ENCODE peak calls at places on chromosomes 4 and X, in six cellular contexts. X is lung, V is ascending aorta, G is heart right ventricle, S is tibial artery, O is adrenal gland. W is an unnamed sample.

GRCh38 chrX:49291615-49292337 is 11.7 kb upstream of the GAGE10 start:
- DNase-seq in S (peak), G (peak), X (peak), O (peak), V (no peak), W (no peak)

GRCh38 chrX:46953137-46953527 is 40.9 kb downstream of the JADE3 start:
- DNase-seq in G (no peak), V (no peak), X (no peak), O (no peak), S (no peak), W (no peak)

GRCh38 chr4:116547632-116548031 is 537.7 kb downstream of the TRAM1L1 start:
- DNase-seq in S (no peak), O (no peak), G (no peak), V (no peak), X (no peak), W (no peak)

GRCh38 chrX:13147758-13148157 is 103.3 kb upstream of the FAM9C start:
- DNase-seq in X (no peak), O (no peak), S (no peak), V (no peak), G (no peak), W (no peak)

GRCh38 chrX:115649461-115650063 is 88.6 kb downstream of the PLS3 start:
- DNase-seq in V (no peak), X (no peak), S (no peak), O (no peak), G (no peak), W (no peak)

GRCh38 chrX:140980271-140980670 is 22.1 kb upstream of the SPANXB1 start:
- DNase-seq in X (no peak), O (no peak), G (no peak), V (no peak), S (no peak), W (no peak)

GRCh38 chr4:59091376-59092142 is 1981.4 kb upstream of the IGFBP7 start:
- DNase-seq in O (no peak), G (no peak), X (no peak), V (no peak), S (peak), W (no peak)

GRCh38 chr4:54677416-54677815 is 19.7 kb downstream of the KIT start:
- DNase-seq in O (no peak), X (no peak), S (no peak), V (no peak), G (no peak), W (no peak)

GRCh38 chr4:23084559-23085248 is 392.0 kb downstream of the GBA3 start:
- DNase-seq in X (no peak), S (no peak), V (no peak), O (no peak), G (no peak), W (no peak)

GRCh38 chrX:25131055-25131454 is 115.3 kb upstream of the ARX start:
- DNase-seq in X (no peak), O (no peak), V (no peak), G (no peak), S (no peak), W (no peak)

GRCh38 chr4:153318696-153319320 is 25.7 kb upstream of the MND1 start:
- DNase-seq in S (no peak), X (no peak), G (no peak), O (no peak), V (no peak), W (no peak)

GRCh38 chrX:21255207-21255606 is 119.0 kb upstream of the CNKSR2 start:
- DNase-seq in O (no peak), X (no peak), V (no peak), G (no peak), S (no peak), W (no peak)

GRCh38 chrX:66892004-66892403 is 253.1 kb upstream of the EDA2R start:
- DNase-seq in G (no peak), S (no peak), V (no peak), O (no peak), X (no peak), W (no peak)

GRCh38 chrX:120290107-120290506 is 21.2 kb downstream of the TMEM255A start:
- DNase-seq in G (no peak), O (no peak), S (no peak), X (no peak), V (no peak), W (no peak)

GRCh38 chrX:1946974-1947373 is 332.1 kb downstream of the ASMT start:
- DNase-seq in S (no peak), O (peak), V (no peak), X (no peak), G (no peak), W (no peak)

GRCh38 chr4:145130788-145131398 is 32.8 kb downstream of the ABCE1 start:
- DNase-seq in X (peak), V (no peak), S (no peak), G (no peak), O (no peak), W (no peak)

GRCh38 chrX:82230013-82230412 is 1028.1 kb downstream of the SH3BGRL start:
- DNase-seq in S (no peak), V (no peak), G (no peak), X (no peak), O (no peak), W (no peak)

GRCh38 chr4:182068920-182069319 is 174.3 kb upstream of the TENM3 start:
- DNase-seq in X (no peak), O (no peak), G (no peak), V (no peak), S (no peak), W (no peak)

GRCh38 chr4:60724623-60725022 is 475.5 kb upstream of the ADGRL3 start:
- DNase-seq in V (peak), S (no peak), X (no peak), G (no peak), O (peak), W (no peak)

GRCh38 chr4:154467886-154468285 is 23.7 kb downstream of the DCHS2 start:
- DNase-seq in V (no peak), X (no peak), S (no peak), O (no peak), G (no peak), W (no peak)

GRCh38 chr4:52173470-52174055 is 122.5 kb downstream of the SPATA18 start:
- DNase-seq in V (no peak), S (peak), G (peak), X (peak), O (peak), W (no peak)

GRCh38 chr4:189285377-189285776 is 655.3 kb upstream of the FRG1 start:
- DNase-seq in O (no peak), V (no peak), G (no peak), X (no peak), S (no peak), W (no peak)

GRCh38 chr4:180767330-180767729 is 1475.9 kb upstream of the TENM3 start:
- DNase-seq in G (no peak), O (no peak), X (no peak), S (no peak), V (no peak), W (no peak)

GRCh38 chr4:39526283-39526682 is 956 bp downstream of the UGDH start:
- DNase-seq in O (no peak), S (no peak), X (no peak), G (no peak), V (no peak), W (no peak)

DNA sequence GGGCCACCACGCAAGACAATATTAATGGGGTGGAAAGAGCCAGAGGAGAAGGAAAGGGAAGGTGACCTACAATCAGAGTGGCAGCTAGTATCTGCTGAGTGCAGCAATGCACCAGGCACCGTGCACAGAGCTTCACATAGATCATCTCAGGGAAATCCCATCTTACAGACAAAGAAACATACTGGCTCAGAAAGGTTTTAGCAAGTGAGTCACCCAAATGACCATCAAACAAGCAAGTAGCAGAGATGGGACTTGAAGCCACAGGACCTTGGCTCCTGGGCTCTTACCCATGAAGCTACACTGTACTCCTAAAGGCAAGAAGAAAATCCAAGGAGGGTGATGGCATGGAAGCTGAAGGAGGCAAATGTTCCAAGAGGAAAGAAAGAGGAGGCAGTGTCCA is 6.8 kb downstream of the ANXA5 start:
- DNase-seq in X (no peak), O (no peak), V (no peak), G (no peak), S (no peak), W (no peak)
- H3K4me3 ChIP-seq in X (no peak), O (peak), V (peak), G (no peak), S (no peak), W (peak)

GRCh38 chrX:150508018-150508417 is 60.4 kb upstream of the MTM1 start:
- DNase-seq in X (no peak), V (no peak), O (peak), G (no peak), S (peak), W (no peak)
- H3K27ac ChIP-seq in X (peak), V (peak), O (peak), G (peak), S (peak), W (peak)

DNA sequence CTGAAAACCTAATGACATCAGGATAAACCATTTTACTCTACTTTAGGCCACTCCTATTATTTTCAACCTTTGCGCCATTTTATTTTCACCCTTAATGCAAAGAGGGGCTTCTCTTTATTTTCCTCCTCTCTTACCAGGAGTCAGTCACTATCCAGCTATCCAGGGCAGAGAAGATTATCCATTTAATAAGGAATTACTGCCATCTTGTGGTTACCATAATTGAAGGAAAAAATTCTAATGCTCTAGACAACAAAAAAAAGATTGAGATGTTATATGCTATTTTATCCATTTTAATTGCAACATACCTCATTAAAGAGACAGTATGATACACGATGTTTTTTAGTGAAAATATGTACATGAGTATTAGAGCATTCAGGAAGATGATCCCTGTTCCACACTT is 514.5 kb upstream of the FAM241A start:
- DNase-seq in V (no peak), O (no peak), X (no peak), G (no peak), S (no peak), W (no peak)
- TF ChIP-seq CTCF in V (peak), O (peak), X (peak), G (peak), S (peak), W (no peak)

GRCh38 chr4:113978105-113978504 is 1.3 kb downstream of the ARSJ start:
- DNase-seq in G (no peak), V (no peak), O (no peak), X (no peak), S (no peak), W (no peak)

GRCh38 chr4:113974467-113974866 is 5.0 kb downstream of the ARSJ start:
- DNase-seq in S (no peak), G (no peak), X (no peak), V (no peak), O (no peak), W (no peak)

GRCh38 chr4:113976937-113977855 is 2.3 kb downstream of the ARSJ start:
- DNase-seq in V (no peak), X (no peak), S (no peak), G (no peak), O (no peak), W (no peak)

GRCh38 chr4:113973349-113973748 is 6.1 kb downstream of the ARSJ start:
- DNase-seq in S (no peak), G (no peak), X (no peak), O (no peak), V (no peak), W (no peak)

GRCh38 chr4:113975578-113975977 is 3.9 kb downstream of the ARSJ start:
- DNase-seq in G (no peak), O (no peak), X (no peak), S (no peak), V (no peak), W (no peak)
- H3K4me3 ChIP-seq in G (no peak), O (no peak), X (no peak), S (peak), V (peak), W (peak)

DNA sequence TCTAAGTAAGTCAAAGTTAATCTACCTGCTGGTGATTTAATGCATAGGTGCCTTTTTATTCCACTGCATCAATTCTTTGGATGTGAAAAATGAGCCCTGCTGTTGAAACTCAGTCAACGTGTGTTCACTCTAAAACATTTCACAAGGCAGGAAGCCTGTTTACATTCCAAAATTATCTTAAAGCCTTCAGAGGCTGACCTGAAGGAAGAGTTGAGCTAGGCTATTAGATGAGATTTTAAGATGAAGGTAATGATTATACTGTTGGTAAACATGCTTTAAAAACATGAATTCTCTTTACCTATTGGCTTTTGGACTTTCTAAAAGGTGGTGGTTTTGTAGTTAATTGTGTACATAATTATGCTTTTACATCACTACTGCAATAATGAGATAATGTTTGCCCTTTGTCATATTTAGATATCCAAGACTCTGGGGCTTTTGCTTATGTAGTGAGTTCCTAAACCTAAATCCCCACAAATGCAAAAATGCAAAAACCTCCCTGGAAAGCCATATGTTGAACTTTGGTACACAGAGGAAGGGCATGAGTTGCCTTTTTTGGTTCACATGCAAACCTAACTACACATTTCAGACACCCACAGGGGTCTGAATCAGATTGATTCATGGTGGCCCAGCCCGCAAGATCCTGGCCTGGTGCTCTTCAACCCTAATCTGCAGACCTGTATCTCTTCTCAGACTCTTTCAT is 92.3 kb downstream of the KLHL8 start:
- DNase-seq in G (no peak), V (no peak), S (no peak), X (no peak), O (no peak), W (no peak)
- H3K27ac ChIP-seq in G (no peak), V (no peak), S (no peak), X (no peak), O (no peak), W (no peak)

GRCh38 chr4:102345795-102346100 is 466 bp upstream of the SLC39A8 start:
- DNase-seq in O (peak), V (no peak), X (no peak), G (no peak), S (no peak), W (no peak)
- TF ChIP-seq CTCF in O (no peak), V (peak), X (no peak), G (peak), S (no peak), W (no peak)

GRCh38 chr4:37243722-37244582 is 591 bp upstream of the NWD2 start:
- DNase-seq in O (no peak), G (peak), X (no peak), V (no peak), S (no peak), W (no peak)
- H3K4me3 ChIP-seq in O (no peak), G (no peak), X (no peak), V (no peak), S (no peak), W (no peak)

GRCh38 chrX:15718283-15718970 is 19.6 kb upstream of the CA5B start:
- DNase-seq in O (no peak), G (no peak), X (no peak), V (no peak), S (no peak), W (no peak)

GRCh38 chrX:15714529-15714928 is 23.5 kb upstream of the CA5B start:
- DNase-seq in X (no peak), G (peak), O (peak), S (no peak), V (no peak), W (no peak)

GRCh38 chrX:15723887-15724517 is 14.1 kb upstream of the CA5B start:
- DNase-seq in S (no peak), X (no peak), G (no peak), V (no peak), O (no peak), W (no peak)

GRCh38 chrX:15721911-15722310 is 16.2 kb upstream of the CA5B start:
- DNase-seq in O (no peak), V (no peak), X (no peak), G (no peak), S (no peak), W (no peak)

DNA sequence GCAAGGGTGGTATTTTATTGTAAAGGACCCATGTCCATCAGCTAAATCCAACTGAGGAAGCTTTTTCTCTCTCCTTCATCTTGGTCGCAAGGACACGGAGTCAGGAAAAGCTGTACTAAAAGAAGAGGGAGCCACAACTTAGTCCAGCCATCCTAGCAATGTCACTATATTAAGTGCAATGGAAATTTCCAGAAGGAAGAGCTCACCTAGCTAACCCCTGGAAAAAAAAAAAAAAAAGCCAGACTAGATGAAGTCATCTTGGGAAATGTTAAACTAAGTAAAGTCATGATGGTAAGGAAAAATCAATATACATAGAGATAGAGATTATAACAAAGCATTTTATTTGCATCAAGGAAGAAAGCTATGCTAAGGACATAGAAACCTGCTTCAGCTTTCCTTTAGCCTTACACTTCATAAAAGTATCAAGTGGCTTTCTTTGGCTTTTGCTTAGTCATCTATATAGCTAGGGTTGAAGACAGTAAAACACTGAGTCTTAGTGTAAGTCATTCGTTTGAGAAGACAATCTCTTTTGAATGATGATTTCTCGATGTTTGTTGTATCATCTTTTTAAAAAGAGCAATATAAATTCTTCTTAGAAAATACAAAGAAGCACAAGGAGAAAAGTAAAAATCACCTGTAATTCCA is 18.6 kb upstream of the CA5B start:
- DNase-seq in G (no peak), S (no peak), X (no peak), V (no peak), O (no peak), W (no peak)
- H3K27ac ChIP-seq in G (no peak), S (no peak), X (no peak), V (no peak), O (no peak), W (no peak)

GRCh38 chr4:139265654-139266053 is 14.4 kb downstream of the MGARP start:
- DNase-seq in X (no peak), V (no peak), S (no peak), G (no peak), O (no peak), W (no peak)

GRCh38 chr4:139267301-139267700 is 12.7 kb downstream of the MGARP start:
- DNase-seq in S (no peak), G (no peak), X (no peak), V (no peak), O (no peak), W (no peak)

GRCh38 chr4:139266208-139266582 is 13.8 kb downstream of the MGARP start:
- DNase-seq in S (no peak), G (no peak), O (no peak), X (no peak), V (no peak), W (no peak)

GRCh38 chr4:139266583-139267257 is 13.3 kb downstream of the MGARP start:
- DNase-seq in V (peak), G (peak), O (peak), S (peak), X (peak), W (no peak)
- TF ChIP-seq CTCF in V (no peak), G (no peak), O (no peak), S (no peak), X (no peak), W (no peak)

GRCh38 chr4:108829981-108830492 is 67.2 kb upstream of the ETNPPL start:
- DNase-seq in O (no peak), S (no peak), V (no peak), X (no peak), G (no peak), W (no peak)
- H3K4me3 ChIP-seq in O (no peak), S (no peak), V (no peak), X (no peak), G (no peak), W (no peak)